ENCODE peak calls at places on chromosomes 3 and 15, in four cellular contexts. N is stomach, L is uterus, R is GM12891. P is an unnamed sample.

GRCh38 chr15:70419046-70419445 is 321.3 kb upstream of the TLE3 start:
- DNase-seq in N (no peak), L (no peak), R (no peak), P (no peak)

GRCh38 chr3:177041021-177041729 is 156.1 kb downstream of the TBL1XR1 start:
- DNase-seq in N (no peak), R (no peak), L (peak), P (peak)

GRCh38 chr3:125662675-125663074 is 67.4 kb upstream of the OSBPL11 start:
- DNase-seq in R (no peak), L (no peak), N (no peak), P (no peak)

GRCh38 chr3:115397433-115397832 is 225.9 kb upstream of the GAP43 start:
- DNase-seq in N (no peak), L (no peak), R (no peak), P (no peak)

GRCh38 chr15:74209997-74210573 is 7.5 kb upstream of the STRA6 start:
- DNase-seq in R (no peak), N (no peak), L (no peak), P (peak)

GRCh38 chr3:123883656-123884257 is 375 bp downstream of the MYLK start:
- DNase-seq in N (no peak), L (peak), R (no peak), P (peak)

GRCh38 chr15:60399931-60400330 is 2.1 kb upstream of the ANXA2 start:
- DNase-seq in L (no peak), N (no peak), R (no peak), P (no peak)

GRCh38 chr3:172615296-172615695 is 92.1 kb upstream of the TNFSF10 start:
- DNase-seq in N (no peak), R (no peak), L (no peak), P (no peak)

GRCh38 chr3:59052803-59053411 is 3.1 kb upstream of the CFAP20DC start:
- DNase-seq in L (no peak), R (peak), N (no peak), P (peak)

GRCh38 chr15:31254431-31255175 is 72.0 kb upstream of the KLF13 start:
- DNase-seq in L (no peak), N (no peak), R (no peak), P (no peak)

GRCh38 chr15:31256385-31257265 is 70.0 kb upstream of the KLF13 start:
- DNase-seq in N (no peak), L (no peak), R (no peak), P (no peak)

GRCh38 chr15:31255176-31255510 is 71.5 kb upstream of the KLF13 start:
- DNase-seq in N (no peak), L (no peak), R (no peak), P (no peak)

GRCh38 chr15:31257286-31257685 is 69.3 kb upstream of the KLF13 start:
- DNase-seq in N (no peak), R (no peak), L (no peak), P (no peak)

DNA sequence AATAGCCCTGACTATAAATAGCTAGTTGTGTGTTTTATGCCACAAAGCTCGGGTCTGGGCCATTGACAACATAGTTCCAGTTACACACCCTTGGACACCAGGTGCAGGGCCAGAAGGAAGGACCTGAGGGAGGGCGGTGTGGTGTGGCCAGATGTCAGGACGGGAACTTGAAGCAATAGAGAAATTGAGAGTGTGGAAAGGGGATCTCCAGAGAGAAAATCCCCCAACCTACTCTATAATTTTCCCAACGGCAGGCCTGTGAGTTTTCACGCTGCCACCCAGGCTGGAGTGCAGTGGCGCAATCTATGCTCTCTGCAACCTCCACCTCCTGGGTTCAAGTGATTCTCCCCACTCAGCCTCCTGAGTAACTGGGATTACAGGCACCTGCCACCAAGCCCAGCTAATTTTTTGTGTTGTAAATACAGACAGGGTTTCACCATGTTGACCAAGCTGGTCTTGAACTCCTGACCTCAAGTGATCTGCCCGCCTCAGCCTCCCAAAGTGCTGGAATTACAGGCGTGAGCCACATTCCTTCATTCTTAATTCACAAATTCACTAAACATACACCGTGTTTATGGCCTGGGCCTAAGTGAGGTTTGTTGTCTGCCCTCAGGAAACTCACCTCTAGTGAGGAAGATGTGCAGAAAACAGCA is 70.8 kb upstream of the KLF13 start:
- DNase-seq in N (no peak), R (no peak), L (no peak), P (no peak)
- TF ChIP-seq POLR2A in N (no peak), R (no peak), L (no peak), P (no peak)

DNA sequence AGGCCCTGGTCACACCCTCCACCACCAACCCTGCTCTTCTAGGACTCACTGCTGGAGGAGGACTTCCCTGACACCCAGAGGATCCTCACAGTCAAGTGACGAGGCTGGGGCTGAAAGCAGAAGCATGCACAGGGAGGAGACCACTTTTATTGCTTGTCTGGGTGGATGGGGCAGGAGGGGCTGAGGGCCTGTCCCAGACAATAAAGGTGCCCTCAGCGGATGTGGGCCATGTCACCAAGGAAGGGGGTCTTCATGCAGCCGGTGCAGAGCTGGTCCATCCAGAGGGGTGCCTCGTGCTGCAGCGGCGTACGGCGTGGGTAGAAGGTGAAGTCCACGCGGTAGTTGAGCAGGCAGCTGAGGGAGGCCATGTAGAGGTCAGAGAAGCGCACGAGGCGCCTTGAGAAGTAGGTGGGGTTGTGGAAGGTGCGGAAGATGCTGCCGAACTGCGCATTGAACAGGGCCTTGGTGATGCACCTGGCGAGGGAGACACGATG is 9.4 kb downstream of the NT5DC2 start:
- DNase-seq in N (no peak), L (peak), R (no peak), P (no peak)
- TF ChIP-seq POLR2A in N (no peak), L (no peak), R (no peak), P (no peak)

GRCh38 chr15:45186771-45187577 is 792 bp downstream of the SHF start:
- DNase-seq in R (no peak), L (no peak), N (no peak), P (no peak)

GRCh38 chr15:45185903-45186770 is 1.6 kb downstream of the SHF start:
- DNase-seq in L (no peak), R (no peak), N (no peak), P (no peak)

GRCh38 chr15:45185069-45185779 is 2.5 kb downstream of the SHF start:
- DNase-seq in N (no peak), R (no peak), L (no peak), P (no peak)

GRCh38 chr15:45187578-45187893 is 230 bp downstream of the SHF start:
- DNase-seq in N (no peak), L (no peak), R (no peak), P (no peak)

GRCh38 chr15:45187894-45188830 is at the start of gene SHF:
- DNase-seq in N (peak), R (no peak), L (peak), P (peak)
- TF ChIP-seq POLR2A in N (no peak), R (peak), L (peak), P (peak)

GRCh38 chr3:188214442-188214841 is 60.5 kb downstream of the LPP start:
- DNase-seq in R (no peak), N (no peak), L (no peak), P (no peak)
- TF ChIP-seq POLR2A in R (no peak), N (no peak), L (no peak), P (no peak)

GRCh38 chr15:86799226-86799625 is 719.6 kb downstream of the AGBL1 start:
- DNase-seq in R (no peak), L (no peak), N (no peak), P (no peak)
- TF ChIP-seq POLR2A in R (no peak), L (no peak), N (no peak), P (no peak)

DNA sequence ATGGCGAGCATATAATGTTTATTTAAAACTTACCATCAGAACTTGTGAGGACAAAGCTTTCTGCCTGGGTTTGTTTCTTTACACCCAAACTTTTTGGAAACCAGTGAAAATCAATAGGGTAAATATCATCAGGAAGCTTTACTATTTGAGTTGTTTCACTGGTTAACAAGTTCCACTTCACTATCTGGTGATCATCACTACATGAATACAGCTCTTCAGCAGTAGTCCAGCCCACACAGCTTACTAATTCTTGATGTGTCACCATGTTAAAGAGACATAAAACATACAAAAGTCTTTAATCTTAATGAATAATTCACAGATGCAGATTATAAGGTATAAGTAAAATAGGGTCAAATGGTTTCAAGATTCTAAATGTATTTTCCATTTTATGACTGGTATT is 17.6 kb downstream of the IFT80 start:
- DNase-seq in N (no peak), R (no peak), L (no peak), P (no peak)
- TF ChIP-seq POLR2A in N (no peak), R (no peak), L (no peak), P (no peak)

DNA sequence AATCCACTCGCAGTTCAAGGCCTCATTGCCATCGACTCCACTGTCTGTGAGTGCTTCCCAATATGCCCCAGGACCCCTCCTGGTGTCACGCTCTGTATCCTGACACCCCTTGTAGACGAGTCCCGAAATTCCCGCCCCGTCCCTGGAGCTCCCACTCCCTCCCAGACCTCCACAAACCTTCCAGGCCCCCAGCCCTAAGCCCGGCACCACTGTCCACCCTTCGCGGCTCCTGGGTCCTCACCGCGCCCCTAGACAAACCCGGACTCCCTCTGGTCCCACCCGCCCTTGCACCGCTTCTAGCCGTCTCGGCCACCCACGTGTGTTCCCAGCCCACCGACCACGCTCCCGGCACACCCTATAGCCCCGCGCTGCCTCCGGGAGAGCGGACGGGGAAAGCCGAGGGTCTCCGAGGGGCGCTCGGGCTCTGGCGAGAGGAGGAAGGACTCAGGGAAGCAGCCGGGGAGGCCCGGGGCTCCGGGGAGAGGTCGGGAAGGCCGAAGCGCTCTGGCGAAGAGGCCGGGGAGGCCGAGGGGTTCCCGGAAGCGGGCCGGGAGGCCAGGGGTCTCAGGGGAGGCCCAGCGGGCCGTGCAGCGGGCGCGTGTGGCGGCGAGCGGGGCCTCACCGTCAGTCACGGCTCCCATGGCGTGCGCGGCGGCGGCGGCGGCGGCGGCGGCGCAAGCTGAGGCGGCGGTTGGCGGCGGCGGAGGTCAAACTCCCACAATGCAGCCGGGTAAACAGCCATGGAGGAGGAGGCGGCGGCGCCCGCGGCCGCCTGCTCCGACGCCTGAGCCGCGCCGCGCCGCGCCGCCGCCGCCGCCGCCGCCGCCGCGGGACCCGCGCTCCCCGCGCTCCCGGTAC is at the start of the genes ATXN7 and THOC7:
- DNase-seq in R (peak), N (peak), L (peak), P (peak)
- TF ChIP-seq POLR2A in R (peak), N (no peak), L (no peak), P (peak)

GRCh38 chr3:54563661-54564200 is 364.1 kb downstream of the LRTM1 start:
- DNase-seq in N (no peak), L (no peak), R (no peak), P (no peak)

GRCh38 chr3:54565956-54566355 is 361.9 kb downstream of the LRTM1 start:
- DNase-seq in N (no peak), L (no peak), R (no peak), P (no peak)

GRCh38 chr3:54564374-54564925 is 363.4 kb downstream of the LRTM1 start:
- DNase-seq in L (no peak), R (no peak), N (no peak), P (no peak)

GRCh38 chr3:54570008-54570407 is 357.9 kb downstream of the LRTM1 start:
- DNase-seq in L (no peak), N (no peak), R (no peak), P (no peak)

GRCh38 chr3:54567949-54568348 is 359.9 kb downstream of the LRTM1 start:
- DNase-seq in R (no peak), L (no peak), N (no peak), P (no peak)
- TF ChIP-seq POLR2A in R (no peak), L (no peak), N (no peak), P (no peak)

DNA sequence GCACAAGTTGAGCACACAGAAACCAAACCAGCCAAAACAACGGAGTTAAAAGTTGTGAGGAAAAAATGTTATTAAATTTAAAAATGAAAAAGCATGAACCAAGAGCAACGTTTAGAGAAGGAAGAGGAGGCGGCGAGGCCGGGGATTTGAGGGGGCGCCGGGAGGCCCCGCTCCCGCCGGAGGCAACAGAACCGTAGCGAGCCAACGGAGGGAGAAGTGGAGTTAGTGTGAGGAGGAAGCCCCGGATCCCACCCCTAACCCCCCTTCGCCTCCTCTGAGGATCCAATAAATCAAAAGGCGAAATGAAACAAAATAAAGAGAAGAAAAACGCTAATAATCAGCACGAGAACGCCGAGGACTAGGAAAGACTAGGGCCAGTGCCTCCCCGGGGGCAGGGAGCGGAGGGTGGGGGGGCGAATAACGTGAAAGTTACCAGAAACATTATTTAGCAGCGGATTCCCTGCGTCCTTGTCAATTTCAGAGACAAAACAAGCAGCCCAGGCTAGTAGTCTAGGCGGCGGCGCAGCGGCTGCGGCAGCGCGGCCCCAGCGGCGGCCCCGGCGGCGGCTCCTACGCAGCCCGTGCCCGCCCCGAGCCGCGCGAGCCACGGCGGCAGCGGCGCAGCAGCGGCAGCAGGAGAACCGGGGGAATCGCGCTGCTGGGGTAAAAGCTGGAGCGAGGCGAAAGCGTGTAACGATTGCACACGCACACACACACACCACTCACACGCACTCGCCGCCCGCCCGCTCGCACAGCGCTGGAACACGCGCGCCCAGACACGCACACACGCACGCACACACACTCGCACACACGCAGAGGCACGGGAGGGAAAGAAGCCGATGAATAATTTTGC is 1.7 kb downstream of the MEIS2 start:
- DNase-seq in L (peak), N (no peak), R (no peak), P (peak)
- TF ChIP-seq POLR2A in L (no peak), N (no peak), R (no peak), P (peak)

DNA sequence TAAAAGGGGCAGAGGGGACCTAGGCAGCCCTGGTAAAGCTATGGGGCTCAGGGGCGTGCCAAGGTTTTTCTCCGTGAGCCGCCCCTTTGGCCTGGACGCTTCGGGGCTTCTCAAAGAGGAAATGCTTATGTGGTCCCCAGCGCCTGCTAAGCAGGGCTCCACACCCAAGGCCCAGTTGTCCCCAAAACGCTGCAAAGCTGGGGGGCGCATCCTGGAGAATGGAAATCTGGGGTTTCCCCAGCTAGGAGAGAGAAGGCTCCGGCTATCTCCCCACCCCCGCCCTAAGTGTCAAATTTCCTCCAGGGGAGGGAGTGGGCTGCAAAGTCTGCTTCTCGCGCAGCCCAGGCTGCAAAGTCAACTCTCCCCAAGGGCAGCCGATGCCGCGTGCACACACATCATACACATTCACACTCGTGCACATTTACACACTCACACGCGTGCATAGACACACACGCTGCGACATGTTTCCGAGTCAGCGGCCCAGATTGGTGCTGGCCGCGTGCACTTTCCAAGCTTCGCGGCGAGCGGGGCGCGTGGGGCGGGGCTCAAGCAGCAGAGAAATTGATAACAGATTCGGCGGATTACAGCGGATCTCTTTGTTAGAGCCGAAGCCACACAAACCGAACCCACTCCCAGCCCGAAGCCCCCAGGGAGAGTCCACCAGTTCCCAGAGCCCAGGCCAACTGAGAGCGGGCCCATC is 4.5 kb downstream of the WNT5A start:
- DNase-seq in R (no peak), N (no peak), L (no peak), P (no peak)
- TF ChIP-seq POLR2A in R (no peak), N (no peak), L (no peak), P (no peak)